ENCODE peak calls at places on chromosomes 16 and 17, in eight cellular contexts. One of them, this sample, is unnamed.

GRCh38 chr16:54928421-54929089 is 2.1 kb upstream of the IRX5 start:
- DNase-seq in mammary epithelial cell: peak; percentile 58
- DNase-seq in PC-3: no peak
- DNase-seq in left lung: peak; percentile 92
- DNase-seq in uterus: peak; percentile 55
- DNase-seq in astrocyte of the spinal cord: peak; percentile 20
- DNase-seq in AG04449: no peak
- DNase-seq in H1: no peak
- DNase-seq in this sample: peak; percentile 84

GRCh38 chr17:67278363-67278762 is 33.4 kb upstream of the HELZ start:
- DNase-seq in AG04449: no peak
- DNase-seq in PC-3: no peak
- DNase-seq in astrocyte of the spinal cord: no peak
- DNase-seq in uterus: no peak
- DNase-seq in H1: no peak
- DNase-seq in mammary epithelial cell: no peak
- DNase-seq in left lung: no peak
- DNase-seq in this sample: no peak

GRCh38 chr16:57795431-57795878 is 6.8 kb downstream of the KIFC3 start:
- DNase-seq in uterus: no peak
- DNase-seq in left lung: peak; percentile 69
- DNase-seq in mammary epithelial cell: peak; percentile 71
- DNase-seq in AG04449: no peak
- DNase-seq in H1: no peak
- DNase-seq in PC-3: peak; percentile 72
- DNase-seq in astrocyte of the spinal cord: peak; percentile 59
- DNase-seq in this sample: peak; percentile 61

GRCh38 chr17:20926532-20926931 is 116.3 kb downstream of the USP22 start:
- DNase-seq in H1: no peak
- DNase-seq in AG04449: no peak
- DNase-seq in left lung: no peak
- DNase-seq in PC-3: peak; percentile 62
- DNase-seq in uterus: no peak
- DNase-seq in astrocyte of the spinal cord: peak; percentile 42
- DNase-seq in mammary epithelial cell: no peak
- DNase-seq in this sample: no peak

GRCh38 chr17:75813081-75814020 is 28.7 kb downstream of the UNK start:
- DNase-seq in mammary epithelial cell: no peak
- DNase-seq in AG04449: no peak
- DNase-seq in H1: no peak
- DNase-seq in uterus: no peak
- DNase-seq in PC-3: no peak
- DNase-seq in astrocyte of the spinal cord: no peak
- DNase-seq in left lung: peak; percentile 71
- DNase-seq in this sample: no peak

GRCh38 chr17:63834431-63835166 is 7.1 kb upstream of the FTSJ3 start:
- DNase-seq in mammary epithelial cell: peak; percentile 72
- DNase-seq in left lung: no peak
- DNase-seq in H1: peak; percentile 54
- DNase-seq in uterus: no peak
- DNase-seq in astrocyte of the spinal cord: peak; percentile 85
- DNase-seq in AG04449: no peak
- DNase-seq in PC-3: peak; percentile 92
- DNase-seq in this sample: no peak

GRCh38 chr16:59540621-59541020 is 806.5 kb upstream of the GOT2 start:
- DNase-seq in H1: no peak
- DNase-seq in AG04449: no peak
- DNase-seq in astrocyte of the spinal cord: no peak
- DNase-seq in uterus: no peak
- DNase-seq in left lung: no peak
- DNase-seq in mammary epithelial cell: no peak
- DNase-seq in PC-3: peak; percentile 10
- DNase-seq in this sample: no peak

GRCh38 chr17:31067699-31068184 is 27.0 kb upstream of the NF1 start:
- DNase-seq in mammary epithelial cell: peak; percentile 73
- DNase-seq in uterus: no peak
- DNase-seq in PC-3: peak; percentile 73
- DNase-seq in H1: no peak
- DNase-seq in astrocyte of the spinal cord: peak; percentile 76
- DNase-seq in AG04449: no peak
- DNase-seq in left lung: no peak
- DNase-seq in this sample: no peak

GRCh38 chr17:40482722-40483121 is 18.7 kb downstream of the TNS4 start:
- DNase-seq in uterus: no peak
- DNase-seq in mammary epithelial cell: peak; percentile 65
- DNase-seq in PC-3: peak; percentile 24
- DNase-seq in astrocyte of the spinal cord: no peak
- DNase-seq in H1: no peak
- DNase-seq in left lung: no peak
- DNase-seq in AG04449: no peak
- DNase-seq in this sample: no peak

GRCh38 chr17:50621562-50621961 is 13.1 kb upstream of the ABCC3 start:
- DNase-seq in astrocyte of the spinal cord: no peak
- DNase-seq in AG04449: no peak
- DNase-seq in mammary epithelial cell: no peak
- DNase-seq in PC-3: no peak
- DNase-seq in H1: no peak
- DNase-seq in uterus: no peak
- DNase-seq in left lung: peak; percentile 64
- DNase-seq in this sample: no peak

GRCh38 chr16:19898924-19899604 is 14.4 kb upstream of the GPRC5B start:
- DNase-seq in mammary epithelial cell: peak; percentile 46
- DNase-seq in astrocyte of the spinal cord: peak; percentile 47
- DNase-seq in left lung: no peak
- DNase-seq in uterus: peak; percentile 60
- DNase-seq in AG04449: no peak
- DNase-seq in H1: no peak
- DNase-seq in PC-3: peak; percentile 69
- DNase-seq in this sample: no peak

GRCh38 chr16:2023098-2023925 is 3.4 kb upstream of the NHERF2 start:
- DNase-seq in left lung: peak; percentile 100
- DNase-seq in uterus: peak; percentile 90
- DNase-seq in AG04449: no peak
- DNase-seq in mammary epithelial cell: peak; percentile 74
- DNase-seq in astrocyte of the spinal cord: peak; percentile 83
- DNase-seq in H1: peak; percentile 71
- DNase-seq in PC-3: peak; percentile 89
- DNase-seq in this sample: peak; percentile 94
- TF ChIP-seq CTCF in left lung: peak; percentile 92
- TF ChIP-seq CTCF in uterus: peak; percentile 99
- TF ChIP-seq CTCF in AG04449: peak; percentile 98
- TF ChIP-seq CTCF in mammary epithelial cell: peak; percentile 91
- TF ChIP-seq CTCF in astrocyte of the spinal cord: peak; percentile 93
- TF ChIP-seq CTCF in H1: peak; percentile 92
- TF ChIP-seq CTCF in PC-3: peak; percentile 77
- TF ChIP-seq CTCF in this sample: peak; percentile 99

GRCh38 chr17:47850692-47851573 is at the start of gene SP6:
- DNase-seq in astrocyte of the spinal cord: peak; percentile 24
- DNase-seq in left lung: peak; percentile 94
- DNase-seq in AG04449: no peak
- DNase-seq in H1: no peak
- DNase-seq in uterus: peak; percentile 39
- DNase-seq in mammary epithelial cell: peak; percentile 92
- DNase-seq in PC-3: peak; percentile 93
- DNase-seq in this sample: peak; percentile 80
- H3K4me3 ChIP-seq in astrocyte of the spinal cord: no peak within 1 kb of the TSS
- H3K4me3 ChIP-seq in left lung: peak within 1 kb of the TSS; percentile 24
- H3K4me3 ChIP-seq in AG04449: peak within 1 kb of the TSS; percentile 40
- H3K4me3 ChIP-seq in H1: peak within 1 kb of the TSS; percentile 63
- H3K4me3 ChIP-seq in uterus: no peak within 1 kb of the TSS
- H3K4me3 ChIP-seq in mammary epithelial cell: peak within 1 kb of the TSS; percentile 70
- H3K4me3 ChIP-seq in PC-3: peak within 1 kb of the TSS; percentile 88
- H3K4me3 ChIP-seq in this sample: peak within 1 kb of the TSS; percentile 29

GRCh38 chr17:49516190-49516589 is 21.1 kb downstream of the NGFR start:
- DNase-seq in mammary epithelial cell: no peak
- DNase-seq in AG04449: no peak
- DNase-seq in H1: no peak
- DNase-seq in astrocyte of the spinal cord: peak; percentile 18
- DNase-seq in uterus: no peak
- DNase-seq in left lung: no peak
- DNase-seq in PC-3: no peak
- DNase-seq in this sample: peak; percentile 48
- TF ChIP-seq CTCF in mammary epithelial cell: peak; percentile 25
- TF ChIP-seq CTCF in AG04449: no peak
- TF ChIP-seq CTCF in H1: no peak
- TF ChIP-seq CTCF in astrocyte of the spinal cord: no peak
- TF ChIP-seq CTCF in uterus: no peak
- TF ChIP-seq CTCF in left lung: no peak
- TF ChIP-seq CTCF in PC-3: no peak
- TF ChIP-seq CTCF in this sample: no peak

DNA sequence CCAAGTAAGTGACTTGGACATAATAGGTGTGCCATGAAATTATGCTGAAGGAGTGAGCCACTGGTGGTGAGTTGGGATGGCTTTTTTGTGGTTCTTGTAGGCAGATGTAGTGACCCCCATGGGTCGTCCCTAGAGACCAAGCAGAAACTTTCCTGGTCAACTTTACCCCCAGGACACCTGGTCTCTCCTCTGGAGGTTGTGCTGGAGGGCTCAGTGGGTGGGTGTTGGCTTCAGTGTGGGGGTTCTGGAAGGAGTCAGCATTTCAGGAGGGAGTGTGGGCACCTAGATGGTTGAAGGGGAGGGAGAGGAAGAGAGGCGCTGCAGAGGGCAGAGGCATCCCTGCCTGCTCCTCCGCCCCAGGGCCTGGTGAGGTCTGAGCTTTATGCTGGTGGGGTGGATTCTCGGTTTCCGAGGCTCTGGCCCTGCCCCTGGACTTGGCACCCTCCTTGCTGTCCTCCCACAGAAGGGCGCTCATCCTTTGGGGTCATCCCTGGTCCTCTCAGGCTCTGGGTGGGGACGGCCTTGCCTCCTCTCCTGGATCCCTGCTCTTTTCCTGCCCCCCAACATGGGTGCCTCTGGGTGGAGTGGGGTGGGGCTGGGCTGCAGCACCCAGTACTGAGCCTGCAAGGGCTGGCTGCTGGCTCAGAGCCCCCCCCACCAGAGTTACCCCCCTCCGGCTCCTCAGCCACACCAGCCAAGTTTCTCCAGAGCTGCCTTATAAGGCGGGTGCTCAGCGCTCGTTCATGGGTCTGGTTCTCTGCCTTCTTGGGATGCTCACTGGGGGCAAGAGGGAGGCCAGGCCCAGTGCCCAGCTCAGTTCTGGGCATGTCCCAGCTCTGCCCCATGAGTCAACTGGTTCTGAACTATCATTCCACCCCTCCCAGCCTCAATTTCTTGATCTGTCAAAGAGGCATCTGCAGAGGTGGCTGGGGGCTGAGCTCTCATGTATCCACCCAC is 266.8 kb downstream of the SEC14L1 start:
- DNase-seq in left lung: no peak
- DNase-seq in uterus: peak; percentile 74
- DNase-seq in mammary epithelial cell: peak; percentile 47
- DNase-seq in H1: no peak
- DNase-seq in PC-3: no peak
- DNase-seq in astrocyte of the spinal cord: no peak
- DNase-seq in AG04449: no peak
- DNase-seq in this sample: no peak
- H3K4me3 ChIP-seq in left lung: no peak overlapping the region
- H3K4me3 ChIP-seq in uterus: no peak overlapping the region
- H3K4me3 ChIP-seq in mammary epithelial cell: no peak overlapping the region
- H3K4me3 ChIP-seq in H1: no peak overlapping the region
- H3K4me3 ChIP-seq in PC-3: no peak overlapping the region
- H3K4me3 ChIP-seq in astrocyte of the spinal cord: no peak overlapping the region
- H3K4me3 ChIP-seq in AG04449: no peak overlapping the region
- H3K4me3 ChIP-seq in this sample: no peak overlapping the region

DNA sequence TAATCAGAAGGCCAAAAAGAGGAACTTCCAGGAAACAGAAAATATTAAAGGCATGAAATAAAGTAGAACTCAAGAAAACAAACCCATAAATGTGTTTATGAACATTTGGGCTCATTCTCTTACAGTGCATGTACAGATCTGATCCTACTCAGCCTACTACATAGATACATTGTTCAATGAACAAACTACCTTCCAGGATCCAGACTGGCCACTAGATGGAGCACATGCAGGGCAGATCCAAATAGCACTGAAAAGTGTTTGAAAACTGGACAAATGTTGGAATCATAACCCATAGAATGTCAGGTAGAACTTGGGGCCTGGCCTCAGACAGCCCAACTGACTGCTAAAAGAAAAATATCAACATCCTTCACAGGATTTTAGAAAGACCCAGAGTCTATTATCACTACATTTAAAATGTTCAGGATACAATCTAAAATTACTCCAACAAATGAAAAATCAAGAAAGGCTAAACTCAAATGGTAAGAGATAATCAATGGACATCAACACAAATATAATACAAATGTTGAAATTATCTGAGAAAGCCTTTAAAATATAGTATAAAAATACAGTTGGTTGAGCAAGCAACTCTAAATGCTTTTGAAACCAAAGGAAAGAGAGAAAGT is 122.4 kb upstream of the NUDT7 start:
- DNase-seq in AG04449: no peak
- DNase-seq in uterus: no peak
- DNase-seq in mammary epithelial cell: peak; percentile 26
- DNase-seq in left lung: no peak
- DNase-seq in PC-3: peak; percentile 43
- DNase-seq in astrocyte of the spinal cord: peak; percentile 50
- DNase-seq in H1: no peak
- DNase-seq in this sample: no peak
- TF ChIP-seq CTCF in AG04449: peak; percentile 64
- TF ChIP-seq CTCF in uterus: no peak
- TF ChIP-seq CTCF in mammary epithelial cell: peak; percentile 92
- TF ChIP-seq CTCF in left lung: peak; percentile 54
- TF ChIP-seq CTCF in PC-3: peak; percentile 71
- TF ChIP-seq CTCF in astrocyte of the spinal cord: peak; percentile 94
- TF ChIP-seq CTCF in H1: peak; percentile 58
- TF ChIP-seq CTCF in this sample: peak; percentile 36